ENCODE peak calls at places on chromosomes 4 and X, in five cellular contexts. O is suprapubic skin, U is stomach, W is GM12878, Q is A549. P is an unnamed sample. For H3K4me1, the result is how much of the 10 kb centered on the place peaks cover.

GRCh38 chr4:176185068-176185467 is 10.3 kb downstream of the SPATA4 start:
- DNase-seq in W (no peak), U (no peak), Q (no peak), O (no peak), P (no peak)

GRCh38 chrX:136156560-136157117 is 9.3 kb downstream of the FHL1 start:
- DNase-seq in U (no peak), Q (no peak), O (no peak), W (no peak), P (no peak)

GRCh38 chr4:12729384-12729783 is 754.8 kb downstream of the RAB28 start:
- DNase-seq in U (no peak), Q (no peak), O (no peak), W (no peak), P (no peak)

GRCh38 chr4:80173387-80173786 is 23.9 kb upstream of the PRDM8 start:
- DNase-seq in W (no peak), U (no peak), Q (no peak), O (no peak), P (no peak)

GRCh38 chr4:140252742-140253555 is 99.0 kb upstream of the MAML3 start:
- DNase-seq in U (peak), Q (peak), W (no peak), O (peak), P (peak)

GRCh38 chr4:123232439-123232838 is 164.2 kb upstream of the SPRY1 start:
- DNase-seq in U (no peak), O (no peak), Q (no peak), W (no peak), P (no peak)

GRCh38 chr4:8229341-8229975 is 30.4 kb downstream of the SH3TC1 start:
- DNase-seq in W (no peak), Q (no peak), U (no peak), O (no peak), P (no peak)

GRCh38 chr4:92071587-92071986 is 232.2 kb upstream of the GRID2 start:
- DNase-seq in Q (no peak), W (no peak), U (no peak), O (no peak), P (no peak)

GRCh38 chr4:5037553-5038551 is 13.4 kb upstream of the STK32B start:
- DNase-seq in W (no peak), U (no peak), O (no peak), Q (peak), P (peak)

GRCh38 chrX:54492340-54492739 is 3.7 kb downstream of the FGD1 start:
- DNase-seq in O (no peak), U (no peak), Q (no peak), W (no peak), P (no peak)

GRCh38 chrX:66162331-66162822 is 1.7 kb upstream of the HEPH start:
- DNase-seq in U (no peak), Q (no peak), O (no peak), W (peak), P (no peak)

GRCh38 chr4:40314951-40315350 is 20.2 kb upstream of the CHRNA9 start:
- DNase-seq in O (no peak), U (no peak), W (no peak), Q (no peak), P (no peak)

GRCh38 chr4:38868055-38868965 is 704 bp downstream of the FAM114A1 start:
- DNase-seq in U (peak), Q (no peak), O (peak), W (no peak), P (peak)

GRCh38 chr4:74886490-74886889 is 46.4 kb upstream of the PARM1 start:
- DNase-seq in W (no peak), O (no peak), U (no peak), Q (no peak), P (no peak)

GRCh38 chrX:39491548-39492297 is 606.0 kb downstream of the BCOR start:
- DNase-seq in O (no peak), W (peak), Q (no peak), U (no peak), P (no peak)

GRCh38 chrX:7934026-7934425 is 6.8 kb upstream of the PNPLA4 start:
- DNase-seq in O (no peak), Q (no peak), W (no peak), U (no peak), P (no peak)

GRCh38 chr4:121143126-121143525 is 21.0 kb downstream of the TNIP3 start:
- DNase-seq in O (no peak), W (no peak), U (no peak), Q (no peak), P (no peak)

GRCh38 chr4:55554453-55555030 is 7.8 kb upstream of the CLOCK start:
- DNase-seq in O (no peak), U (no peak), W (no peak), Q (peak), P (no peak)

GRCh38 chr4:75490155-75490554 is 24.0 kb downstream of the RCHY1 start:
- DNase-seq in U (no peak), W (no peak), Q (no peak), O (no peak), P (no peak)

GRCh38 chr4:90198086-90198847 is 71.1 kb downstream of the CCSER1 start:
- DNase-seq in Q (no peak), W (no peak), O (no peak), U (no peak), P (no peak)

GRCh38 chr4:52643846-52644245 is 15.3 kb downstream of the USP46 start:
- DNase-seq in W (no peak), U (peak), Q (no peak), O (peak), P (peak)

GRCh38 chr4:133149932-133150642 is 993 bp downstream of the PCDH10 start:
- DNase-seq in W (no peak), Q (no peak), O (no peak), U (no peak), P (no peak)

GRCh38 chr4:98055800-98056501 is 87.3 kb downstream of the STPG2 start:
- DNase-seq in U (no peak), Q (no peak), W (no peak), O (no peak), P (no peak)

GRCh38 chr4:56414135-56414675 is 21.2 kb downstream of the PPAT start:
- DNase-seq in O (no peak), Q (no peak), U (no peak), W (no peak), P (no peak)

GRCh38 chrX:45344597-45344996 is 143.9 kb upstream of the DIPK2B start:
- DNase-seq in U (no peak), O (no peak), W (no peak), Q (no peak), P (no peak)

GRCh38 chr4:153161599-153161971 is 42.7 kb upstream of the TRIM2 start:
- DNase-seq in U (no peak), W (no peak), Q (no peak), O (no peak), P (no peak)

GRCh38 chr4:158860856-158861255 is 92.0 kb downstream of the FNIP2 start:
- DNase-seq in Q (no peak), U (no peak), O (no peak), W (peak), P (no peak)

GRCh38 chr4:153096344-153096743 is 107.9 kb upstream of the TRIM2 start:
- DNase-seq in U (no peak), O (no peak), W (no peak), Q (no peak), P (no peak)

GRCh38 chr4:113141901-113142346 is 92.5 kb downstream of the ANK2 start:
- DNase-seq in O (no peak), W (no peak), U (no peak), Q (no peak), P (no peak)

GRCh38 chr4:183118585-183118984 is 19.5 kb downstream of the WWC2 start:
- DNase-seq in Q (no peak), U (no peak), O (no peak), W (no peak), P (no peak)

GRCh38 chrX:5810636-5811035 is 418.0 kb downstream of the NLGN4X start:
- DNase-seq in Q (no peak), W (no peak), U (no peak), O (no peak), P (no peak)

GRCh38 chr4:123528501-123529277 is 132.1 kb downstream of the SPRY1 start:
- DNase-seq in U (no peak), W (no peak), Q (no peak), O (no peak), P (no peak)

GRCh38 chr4:114549638-114550037 is 49.0 kb upstream of the UGT8 start:
- DNase-seq in W (no peak), O (no peak), Q (no peak), U (no peak), P (no peak)

GRCh38 chr4:94976371-94977011 is 218.7 kb downstream of the BMPR1B start:
- DNase-seq in Q (peak), W (no peak), U (no peak), O (no peak), P (no peak)
- H3K4me1 ChIP-seq in Q (half or more), W (under half), U (under half), O (under half), P (under half)

GRCh38 chrX:47361538-47362511 is 8.6 kb upstream of the ZNF157 start:
- DNase-seq in U (peak), Q (peak), O (peak), W (peak), P (peak)
- TF ChIP-seq CTCF in U (no peak), Q (no peak), O (no peak), W (peak), P (no peak)

DNA sequence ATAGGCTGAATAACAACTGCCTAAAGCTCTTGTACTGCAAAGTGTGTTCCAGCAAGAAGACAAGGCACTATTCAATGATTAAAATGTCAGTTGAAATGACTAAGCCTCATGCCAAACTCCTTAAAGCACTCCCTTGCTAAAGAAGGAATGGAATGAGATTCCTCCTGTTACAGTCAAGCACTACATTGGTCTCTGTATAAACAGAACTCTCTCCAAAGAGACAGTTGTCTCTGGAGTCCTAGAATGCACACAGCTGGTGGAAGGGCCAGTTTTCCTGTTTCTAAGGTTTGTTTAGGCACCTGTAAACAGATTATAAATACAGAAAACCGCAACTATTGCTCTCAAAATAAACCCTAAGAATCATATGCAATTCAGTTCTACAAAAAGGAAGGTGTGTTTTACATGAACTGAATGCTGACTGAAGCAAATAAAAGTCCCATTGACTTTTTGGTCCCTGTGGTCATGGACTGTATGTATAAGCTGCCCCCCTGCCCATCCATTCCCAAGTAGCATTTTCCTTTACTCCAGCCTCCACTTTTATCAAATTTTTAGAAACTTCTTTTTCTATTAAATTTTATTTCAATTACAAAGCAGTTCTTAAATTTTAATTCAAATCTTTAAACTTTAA is 47.0 kb downstream of the FAT1 start:
- DNase-seq in O (no peak), U (no peak), W (no peak), Q (peak), P (no peak)
- TF ChIP-seq EP300 in O (no peak), U (no peak), W (no peak), Q (no peak), P (no peak)

GRCh38 chr4:165207431-165208321 is at the start of gene KLHL2:
- DNase-seq in W (no peak), Q (peak), U (peak), O (peak), P (peak)

GRCh38 chr4:165208741-165209388 is 1.5 kb downstream of the KLHL2 start:
- DNase-seq in O (no peak), W (no peak), Q (no peak), U (no peak), P (no peak)

GRCh38 chr4:165208322-165208652 is 926 bp downstream of the KLHL2 start:
- DNase-seq in Q (no peak), W (no peak), O (no peak), U (no peak), P (no peak)

GRCh38 chr4:165210566-165210965 is 3.2 kb downstream of the KLHL2 start:
- DNase-seq in Q (no peak), O (no peak), W (no peak), U (no peak), P (no peak)

DNA sequence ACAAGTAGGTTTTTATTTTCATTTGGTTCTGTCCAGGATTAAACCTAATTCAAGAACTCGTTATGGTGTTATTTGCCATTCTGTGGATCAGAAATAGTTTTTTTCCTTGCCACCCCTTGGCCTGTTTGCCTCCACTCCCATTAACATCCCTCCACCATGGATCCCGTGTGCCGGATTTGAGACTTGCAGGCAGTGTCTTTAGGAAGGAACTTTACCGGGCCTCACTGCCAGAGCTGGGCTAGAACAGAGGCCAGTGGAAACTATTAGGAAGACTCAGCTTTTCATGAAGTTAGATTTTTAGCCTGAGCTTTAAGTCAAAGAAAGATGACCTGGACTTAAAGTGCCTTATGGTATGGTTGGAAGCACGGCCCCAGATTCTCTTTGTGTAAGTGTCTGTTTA is 2.4 kb downstream of the KLHL2 start:
- DNase-seq in W (no peak), O (no peak), U (no peak), Q (no peak), P (no peak)
- H3K4me1 ChIP-seq in W (under half), O (under half), U (under half), Q (half or more), P (under half)

GRCh38 chr4:71550220-71551190 is 211.7 kb downstream of the SLC4A4 start:
- DNase-seq in Q (no peak), W (no peak), O (no peak), U (no peak), P (no peak)

GRCh38 chr4:71554025-71554424 is 215.2 kb downstream of the SLC4A4 start:
- DNase-seq in Q (no peak), O (no peak), U (no peak), W (no peak), P (no peak)

GRCh38 chr4:71558248-71558647 is 219.4 kb downstream of the SLC4A4 start:
- DNase-seq in Q (no peak), U (no peak), W (no peak), O (no peak), P (no peak)

GRCh38 chr4:71549516-71550160 is 210.8 kb downstream of the SLC4A4 start:
- DNase-seq in O (no peak), W (no peak), U (no peak), Q (no peak), P (no peak)

GRCh38 chr4:71553605-71554004 is 214.8 kb downstream of the SLC4A4 start:
- DNase-seq in U (no peak), O (no peak), Q (no peak), W (no peak), P (no peak)
- TF ChIP-seq CTCF in U (peak), O (peak), Q (peak), W (no peak), P (peak)

GRCh38 chrX:138485224-138485623 is 226.3 kb downstream of the FGF13 start:
- DNase-seq in Q (no peak), U (no peak), W (no peak), O (no peak), P (no peak)

GRCh38 chrX:138484451-138484850 is 227.1 kb downstream of the FGF13 start:
- DNase-seq in U (no peak), W (no peak), O (no peak), Q (no peak), P (no peak)

GRCh38 chrX:138485767-138486166 is 225.8 kb downstream of the FGF13 start:
- DNase-seq in O (no peak), W (no peak), U (no peak), Q (no peak), P (no peak)

DNA sequence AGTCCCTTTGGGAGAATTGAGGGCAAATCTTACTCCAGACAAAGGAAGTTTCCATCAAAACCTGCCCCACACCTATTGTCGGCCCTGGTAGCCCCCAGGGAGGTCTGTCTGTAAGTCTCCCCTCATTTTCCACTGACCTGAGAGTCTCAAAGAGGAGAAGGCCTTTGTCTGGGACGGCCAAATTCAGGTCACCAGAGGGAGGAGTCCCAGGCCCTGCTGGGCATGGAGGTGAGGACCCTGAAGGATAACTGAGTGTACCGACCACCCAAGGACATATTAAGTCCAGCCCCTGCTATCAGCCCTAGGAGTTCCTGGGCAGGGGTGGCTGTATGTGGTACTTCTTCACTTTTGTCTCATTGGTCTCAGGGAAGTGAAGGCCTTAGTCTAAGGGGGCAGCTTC is 229.9 kb downstream of the FGF13 start:
- DNase-seq in W (no peak), U (no peak), Q (no peak), O (no peak), P (no peak)
- TF ChIP-seq EP300 in W (no peak), U (no peak), Q (no peak), O (no peak), P (no peak)

P was measured in tibial nerve.